ENCODE peak calls at places on chromosome 1, in eight cellular contexts. X is adrenal gland, S is Caco-2, J is esophagus muscularis mucosa, O is kidney, P is lower lobe of right lung, H is osteoblast, D is BE2C. N is an unnamed sample. For H3K4me1, the result is how much of the 10 kb centered on the place peaks cover.

GRCh38 chr1:171142081-171142450 is 43.0 kb upstream of the FMO2 start:
- DNase-seq in O (peak), D (no peak), P (no peak), J (peak), H (no peak), S (no peak), X (peak), N (peak)

GRCh38 chr1:25629836-25630235 is 13.2 kb downstream of the MAN1C1 start:
- DNase-seq in D (no peak), H (no peak), S (no peak), P (no peak), J (no peak), O (no peak), X (no peak), N (no peak)

GRCh38 chr1:109630081-109630880 is 10.6 kb downstream of the AMPD2 start:
- DNase-seq in J (peak), D (no peak), S (no peak), X (peak), H (peak), P (no peak), O (peak), N (peak)

GRCh38 chr1:178262101-178262500 is 168.2 kb downstream of the RASAL2 start:
- DNase-seq in O (no peak), S (no peak), X (no peak), H (no peak), P (no peak), J (no peak), D (no peak), N (no peak)

GRCh38 chr1:158506369-158506987 is 34.5 kb downstream of the OR10R2 start:
- DNase-seq in P (peak), D (peak), X (peak), S (peak), O (no peak), H (peak), J (no peak), N (no peak)

GRCh38 chr1:7838714-7839113 is 14.2 kb downstream of the UTS2 start:
- DNase-seq in P (no peak), D (no peak), H (no peak), S (no peak), J (no peak), O (no peak), X (no peak), N (no peak)

GRCh38 chr1:41623736-41624135 is 139.3 kb upstream of the EDN2 start:
- DNase-seq in H (no peak), P (no peak), S (peak), J (peak), X (no peak), D (no peak), O (no peak), N (peak)

GRCh38 chr1:8222789-8223188 is 95.1 kb upstream of the SLC45A1 start:
- DNase-seq in H (no peak), J (no peak), P (no peak), X (no peak), S (no peak), D (no peak), O (no peak), N (no peak)

GRCh38 chr1:192660613-192661012 is 24.7 kb downstream of the RGS13 start:
- DNase-seq in O (no peak), J (no peak), H (no peak), X (no peak), S (no peak), P (no peak), D (no peak), N (no peak)

GRCh38 chr1:40307186-40307585 is 9.9 kb downstream of the COL9A2 start:
- DNase-seq in D (no peak), P (no peak), S (no peak), O (no peak), H (peak), X (no peak), J (no peak), N (no peak)

GRCh38 chr1:2611621-2612437 is 21.0 kb downstream of the MMEL1 start:
- DNase-seq in X (no peak), O (peak), S (no peak), J (no peak), H (peak), P (peak), D (no peak), N (no peak)

GRCh38 chr1:47332779-47333577 is 612 bp upstream of the CMPK1 start:
- DNase-seq in X (peak), H (peak), D (no peak), O (no peak), J (no peak), S (no peak), P (no peak), N (no peak)

GRCh38 chr1:47334765-47335435 is 1.3 kb downstream of the CMPK1 start:
- DNase-seq in S (no peak), D (no peak), H (peak), J (no peak), P (no peak), O (no peak), X (no peak), N (no peak)

GRCh38 chr1:47333922-47334764 is 553 bp downstream of the CMPK1 start:
- DNase-seq in J (peak), H (peak), O (peak), D (peak), S (peak), X (peak), P (peak), N (peak)

GRCh38 chr1:47331875-47332274 is 1.7 kb upstream of the CMPK1 start:
- DNase-seq in X (no peak), D (no peak), H (no peak), J (no peak), S (no peak), O (no peak), P (no peak), N (no peak)

DNA sequence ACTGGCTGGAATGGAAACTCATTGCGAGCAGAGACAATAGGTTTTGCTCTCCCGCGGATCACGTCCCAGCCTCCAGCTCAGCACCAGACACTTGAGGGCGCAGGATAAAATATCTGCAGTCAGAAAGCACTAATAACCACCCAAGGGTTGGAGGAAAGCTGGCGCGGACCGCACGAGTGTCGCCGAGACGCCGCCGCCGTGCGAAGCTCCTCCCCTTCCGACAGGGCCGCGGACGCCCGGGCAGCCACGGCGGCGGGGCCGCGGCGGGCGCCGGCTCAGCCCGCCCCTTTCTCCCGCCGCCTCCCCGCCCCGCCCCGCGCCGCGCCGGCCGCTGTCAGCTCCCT is at the start of gene CMPK1:
- DNase-seq in X (peak), S (peak), O (peak), J (peak), P (peak), H (peak), D (peak), N (peak)
- TF ChIP-seq CTCF in X (no peak), S (no peak), O (no peak), J (no peak), P (no peak), H (no peak), D (peak), N (no peak)

GRCh38 chr1:207240325-207241095 is 81.0 kb upstream of the CD55 start:
- DNase-seq in P (no peak), S (peak), X (no peak), J (no peak), O (no peak), D (no peak), H (no peak), N (no peak)

GRCh38 chr1:207243756-207244408 is 77.6 kb upstream of the CD55 start:
- DNase-seq in P (no peak), H (no peak), X (no peak), S (no peak), D (no peak), O (no peak), J (no peak), N (no peak)

GRCh38 chr1:207242911-207243310 is 78.6 kb upstream of the CD55 start:
- DNase-seq in O (no peak), J (no peak), S (no peak), P (no peak), H (no peak), X (no peak), D (no peak), N (no peak)

GRCh38 chr1:207241164-207241934 is 80.1 kb upstream of the CD55 start:
- DNase-seq in X (peak), J (no peak), O (no peak), P (no peak), D (no peak), S (peak), H (no peak), N (no peak)

DNA sequence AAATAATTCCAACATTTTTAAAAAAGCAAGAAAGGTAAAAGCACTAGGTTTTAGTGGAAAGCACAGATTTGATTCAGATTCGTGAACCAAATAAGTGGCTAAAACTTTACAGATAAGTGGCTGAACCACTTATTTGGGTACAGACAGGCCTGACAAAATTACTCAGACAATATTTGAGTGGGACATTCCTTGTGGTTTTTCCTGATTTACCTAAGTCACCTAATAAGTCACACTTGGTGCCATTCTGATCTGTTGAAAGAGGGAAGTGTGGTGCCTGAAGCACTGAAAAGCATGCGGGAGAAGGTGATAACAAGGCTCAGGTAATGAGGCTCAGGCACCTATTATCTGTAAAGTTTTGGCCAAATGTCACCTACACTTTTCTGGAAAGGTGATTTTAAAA is 81.6 kb upstream of the CD55 start:
- DNase-seq in O (no peak), X (no peak), P (no peak), S (peak), J (no peak), H (no peak), D (no peak), N (no peak)
- H3K4me1 ChIP-seq in O (under half), X (under half), P (under half), S (half or more), J (under half), H (under half), D (under half), N (under half)

GRCh38 chr1:239008568-239008967 is 377.8 kb upstream of the CHRM3 start:
- DNase-seq in P (no peak), S (no peak), X (no peak), J (no peak), D (no peak), H (no peak), O (no peak), N (no peak)
- TF ChIP-seq CTCF in P (no peak), S (no peak), X (no peak), J (no peak), D (peak), H (no peak), O (no peak), N (no peak)

DNA sequence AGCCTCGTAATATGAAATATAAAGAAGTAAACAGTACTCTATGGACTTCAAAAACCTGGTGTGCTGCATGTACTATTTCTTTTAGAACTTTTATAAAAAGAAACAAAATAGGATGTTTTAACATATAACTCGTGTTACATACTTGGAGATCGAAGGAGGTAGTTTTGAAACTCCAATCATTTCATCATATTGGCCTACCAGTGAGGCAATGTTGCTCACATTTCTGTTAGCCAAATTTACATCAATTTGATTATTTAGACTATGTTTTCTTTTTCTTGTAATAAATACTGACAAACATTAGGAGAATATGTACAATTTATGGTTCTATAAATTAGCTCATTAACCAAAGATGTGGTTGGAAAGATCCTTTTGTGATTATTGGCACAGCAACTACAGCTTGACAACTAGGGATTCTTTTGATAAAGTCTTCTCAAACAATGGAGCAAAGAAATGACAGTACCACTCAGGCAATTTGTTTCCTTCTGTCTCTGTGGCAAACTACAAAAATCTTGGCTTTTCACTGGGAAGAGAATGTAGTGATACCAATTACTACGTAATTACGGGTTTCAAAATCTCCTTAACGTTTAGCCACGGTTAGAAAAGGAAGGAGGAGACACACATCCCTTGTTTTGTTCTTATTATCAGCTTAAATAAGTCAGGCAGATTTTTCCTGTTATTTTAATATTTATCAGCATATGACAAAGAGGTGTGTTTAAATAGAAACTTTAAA is 266.6 kb upstream of the SGIP1 start:
- DNase-seq in H (no peak), J (no peak), P (no peak), O (no peak), D (no peak), X (no peak), S (no peak), N (no peak)
- H3K4me1 ChIP-seq in H (half or more), J (under half), P (half or more), O (under half), D (under half), X (under half), S (under half), N (under half)

GRCh38 chr1:185695299-185695698 is 38.9 kb upstream of the HMCN1 start:
- DNase-seq in J (no peak), X (no peak), P (no peak), O (no peak), S (no peak), D (no peak), H (no peak), N (no peak)
- TF ChIP-seq CTCF in J (no peak), X (no peak), P (no peak), O (no peak), S (peak), D (no peak), H (peak), N (no peak)

GRCh38 chr1:165855010-165855838 is 27.8 kb downstream of the UCK2 start:
- DNase-seq in H (no peak), S (no peak), D (no peak), P (no peak), X (no peak), J (no peak), O (no peak), N (no peak)
- H3K4me1 ChIP-seq in H (half or more), S (under half), D (half or more), P (under half), X (under half), J (under half), O (under half), N (under half)

GRCh38 chr1:36858981-36859380 is 175.3 kb downstream of the GRIK3 start:
- DNase-seq in O (no peak), H (peak), S (no peak), P (no peak), D (no peak), J (no peak), X (no peak), N (no peak)

GRCh38 chr1:36855699-36856098 is 178.6 kb downstream of the GRIK3 start:
- DNase-seq in P (no peak), J (no peak), X (no peak), S (no peak), O (no peak), D (no peak), H (peak), N (no peak)

GRCh38 chr1:36857761-36858160 is 176.6 kb downstream of the GRIK3 start:
- DNase-seq in X (no peak), S (no peak), D (peak), J (no peak), H (no peak), P (no peak), O (no peak), N (no peak)

GRCh38 chr1:36858553-36858952 is 175.8 kb downstream of the GRIK3 start:
- DNase-seq in D (no peak), X (no peak), O (no peak), P (no peak), J (no peak), H (no peak), S (no peak), N (no peak)

GRCh38 chr1:36856126-36856525 is 178.2 kb downstream of the GRIK3 start:
- DNase-seq in S (no peak), X (no peak), H (peak), O (no peak), D (peak), J (no peak), P (no peak), N (no peak)
- TF ChIP-seq CTCF in S (no peak), X (no peak), H (no peak), O (no peak), D (no peak), J (no peak), P (no peak), N (no peak)

GRCh38 chr1:207839083-207839413 is 71.9 kb downstream of the CD34 start:
- DNase-seq in P (no peak), H (no peak), X (no peak), O (no peak), S (no peak), J (no peak), D (no peak), N (no peak)
- H3K4me1 ChIP-seq in P (under half), H (under half), X (under half), O (under half), S (under half), J (half or more), D (under half), N (half or more)

GRCh38 chr1:153547560-153548551 is 1.2 kb downstream of the S100A3 start:
- DNase-seq in D (peak), X (no peak), P (no peak), O (peak), S (no peak), H (no peak), J (no peak), N (peak)

GRCh38 chr1:153549741-153550397 is 811 bp upstream of the S100A3 start:
- DNase-seq in J (no peak), D (no peak), P (no peak), X (no peak), O (peak), S (no peak), H (no peak), N (peak)

GRCh38 chr1:153550398-153550758 is 1.3 kb upstream of the S100A3 start:
- DNase-seq in P (no peak), S (no peak), J (no peak), X (no peak), H (no peak), O (peak), D (no peak), N (no peak)

GRCh38 chr1:153550827-153551512 is 1.9 kb upstream of the S100A3 start:
- DNase-seq in X (no peak), J (no peak), H (no peak), D (no peak), S (no peak), P (peak), O (peak), N (peak)

GRCh38 chr1:153548722-153549695 is at the start of gene S100A3:
- DNase-seq in P (peak), J (no peak), D (peak), H (peak), S (no peak), X (peak), O (peak), N (peak)
- TF ChIP-seq CTCF in P (no peak), J (no peak), D (no peak), H (peak), S (no peak), X (peak), O (no peak), N (peak)